ENCODE peak calls at places on chromosome 22, in six cellular contexts. O is lower lobe of right lung; A is MV-4-11; U is activated CD8-positive, alpha-beta T cell treated with anti-CD3 and anti-CD28 coated beads for 36 hours; X is HFFc6; F is NCI-H2107. N is an unnamed sample.

GRCh38 chr22:17120711-17121234 is 387 bp downstream of the TMEM121B start:
- DNase-seq in O (no peak), F (no peak), X (no peak), U (peak), A (no peak), N (no peak)

GRCh38 chr22:27718186-27719032 is 83.1 kb downstream of the MN1 start:
- DNase-seq in A (peak), U (no peak), F (no peak), O (peak), X (peak), N (peak)

GRCh38 chr22:26671317-26672059 is 14.1 kb downstream of the MIAT start:
- DNase-seq in F (no peak), U (peak), A (no peak), O (peak), X (no peak), N (no peak)

GRCh38 chr22:38490915-38491314 is 15.2 kb downstream of the DDX17 start:
- DNase-seq in U (no peak), F (no peak), X (peak), O (no peak), A (no peak), N (peak)

GRCh38 chr22:46845281-46846153 is 83.1 kb downstream of the TBC1D22A start:
- DNase-seq in F (no peak), A (no peak), U (no peak), O (no peak), X (peak), N (peak)

GRCh38 chr22:49659281-49659923 is 168.3 kb downstream of the BRD1 start:
- DNase-seq in U (no peak), F (no peak), O (peak), X (no peak), A (no peak), N (no peak)

GRCh38 chr22:22352376-22352999 is 107.9 kb downstream of the VPREB1 start:
- DNase-seq in X (no peak), O (no peak), A (no peak), F (no peak), U (no peak), N (no peak)

GRCh38 chr22:47165338-47165931 is 403.0 kb downstream of the TBC1D22A start:
- DNase-seq in F (no peak), X (no peak), A (no peak), U (no peak), O (peak), N (no peak)

GRCh38 chr22:31973739-31974138 is 29.4 kb downstream of the YWHAH start:
- DNase-seq in A (no peak), X (no peak), F (no peak), U (no peak), O (no peak), N (no peak)

GRCh38 chr22:29457730-29458129 is 19.3 kb downstream of the RFPL1 start:
- DNase-seq in X (peak), A (no peak), O (no peak), F (no peak), U (peak), N (peak)

GRCh38 chr22:48153726-48154125 is 1391.3 kb downstream of the TBC1D22A start:
- DNase-seq in O (no peak), A (no peak), F (no peak), U (no peak), X (no peak), N (no peak)

GRCh38 chr22:35838849-35839646 is 121.4 kb downstream of the APOL5 start:
- DNase-seq in A (peak), U (peak), F (peak), X (peak), O (no peak), N (peak)

GRCh38 chr22:33210129-33210784 is 152.1 kb upstream of the SYN3 start:
- DNase-seq in A (peak), O (no peak), U (peak), X (peak), F (no peak), N (peak)

GRCh38 chr22:44023404-44024287 is 456 bp upstream of the PARVB start:
- DNase-seq in O (peak), F (no peak), X (no peak), U (peak), A (no peak), N (peak)

GRCh38 chr22:37533995-37534394 is 14.8 kb upstream of the CARD10 start:
- DNase-seq in F (peak), U (peak), O (no peak), X (peak), A (peak), N (peak)

GRCh38 chr22:43293259-43293658 is 49.9 kb downstream of the SCUBE1 start:
- DNase-seq in U (no peak), X (peak), F (no peak), O (no peak), A (no peak), N (no peak)

GRCh38 chr22:20783844-20784723 is 10.2 kb downstream of the SERPIND1 start:
- DNase-seq in O (no peak), A (peak), X (peak), U (peak), F (no peak), N (peak)

GRCh38 chr22:23042179-23042578 is 28.1 kb upstream of the GNAZ start:
- DNase-seq in A (no peak), O (no peak), X (no peak), F (no peak), U (no peak), N (no peak)

GRCh38 chr22:26785942-26786341 is 128.6 kb downstream of the MIAT start:
- DNase-seq in F (no peak), U (peak), A (peak), X (no peak), O (no peak), N (no peak)

GRCh38 chr22:49045276-49045675 is 782.4 kb downstream of the BRD1 start:
- DNase-seq in O (no peak), X (no peak), A (no peak), U (no peak), F (no peak), N (no peak)

GRCh38 chr22:47193606-47194316 is 431.3 kb downstream of the TBC1D22A start:
- DNase-seq in F (no peak), U (no peak), X (no peak), O (peak), A (no peak), N (no peak)

GRCh38 chr22:29194269-29194668 is 11.4 kb upstream of the EMID1 start:
- DNase-seq in O (no peak), F (no peak), U (no peak), X (no peak), A (no peak), N (no peak)

GRCh38 chr22:43726296-43726695 is 85.8 kb downstream of the EFCAB6 start:
- DNase-seq in A (no peak), U (no peak), O (no peak), X (no peak), F (no peak), N (peak)

GRCh38 chr22:39502789-39503464 is 837 bp downstream of the MIEF1 start:
- DNase-seq in A (peak), X (no peak), U (no peak), F (no peak), O (peak), N (no peak)

GRCh38 chr22:22061085-22062077 is 78.8 kb upstream of the TOP3B start:
- DNase-seq in X (peak), O (no peak), A (peak), F (no peak), U (no peak), N (peak)

GRCh38 chr22:39661842-39662676 is 91.5 kb downstream of the CACNA1I start:
- DNase-seq in F (no peak), U (peak), O (no peak), X (no peak), A (no peak), N (no peak)

GRCh38 chr22:11628651-11629511 is 3899.1 kb upstream of the OR11H1 start:
- DNase-seq in U (no peak), A (no peak), X (no peak), F (no peak), O (no peak), N (no peak)

GRCh38 chr22:45031629-45032403 is 22.0 kb upstream of the PHF21B start:
- DNase-seq in X (no peak), O (no peak), A (no peak), U (no peak), F (no peak), N (no peak)

GRCh38 chr22:44193537-44193896 is 12.8 kb downstream of the PARVG start:
- DNase-seq in X (no peak), U (peak), O (no peak), F (no peak), A (no peak), N (no peak)

GRCh38 chr22:22609271-22609670 is 35.1 kb upstream of the GGTLC2 start:
- DNase-seq in X (no peak), U (no peak), F (no peak), O (no peak), A (no peak), N (no peak)

GRCh38 chr22:46737105-46737975 is 712 bp downstream of the CERK start:
- DNase-seq in U (peak), F (no peak), O (no peak), X (no peak), A (peak), N (peak)

GRCh38 chr22:42645341-42645937 is 3.8 kb downstream of the CYB5R3 start:
- DNase-seq in U (no peak), A (no peak), O (peak), X (no peak), F (no peak), N (no peak)